ENCODE peak calls at places on chromosomes 16 and 17, in five cellular contexts. One of them, this sample, is unnamed. For H3K4me1, the result is how much of the 10 kb centered on the place peaks cover.

GRCh38 chr16:74633686-74634085 is 26.8 kb upstream of the GLG1 start:
- DNase-seq in BE2C: no peak
- DNase-seq in CD8-positive, alpha-beta T cell: no peak
- DNase-seq in tibial artery: no peak
- DNase-seq in fibroblast of lung: no peak
- DNase-seq in this sample: no peak

GRCh38 chr16:26598061-26598460 is 468.7 kb upstream of the C16orf82 start:
- DNase-seq in fibroblast of lung: no peak
- DNase-seq in tibial artery: no peak
- DNase-seq in CD8-positive, alpha-beta T cell: peak
- DNase-seq in BE2C: no peak
- DNase-seq in this sample: no peak

GRCh38 chr17:73644145-73645049 is at the start of gene SDK2:
- DNase-seq in tibial artery: no peak
- DNase-seq in BE2C: peak
- DNase-seq in fibroblast of lung: peak
- DNase-seq in CD8-positive, alpha-beta T cell: peak
- DNase-seq in this sample: peak

GRCh38 chr17:76384222-76384986 is at the start of gene SPHK1:
- DNase-seq in tibial artery: peak
- DNase-seq in fibroblast of lung: peak
- DNase-seq in CD8-positive, alpha-beta T cell: peak
- DNase-seq in BE2C: peak
- DNase-seq in this sample: no peak

GRCh38 chr16:77838597-77839255 is 50.4 kb downstream of the VAT1L start:
- DNase-seq in tibial artery: no peak
- DNase-seq in CD8-positive, alpha-beta T cell: no peak
- DNase-seq in fibroblast of lung: peak
- DNase-seq in BE2C: no peak
- DNase-seq in this sample: no peak

GRCh38 chr17:71260366-71260765 is 860.5 kb upstream of the SOX9 start:
- DNase-seq in BE2C: no peak
- DNase-seq in tibial artery: no peak
- DNase-seq in fibroblast of lung: peak
- DNase-seq in CD8-positive, alpha-beta T cell: no peak
- DNase-seq in this sample: no peak

GRCh38 chr17:67223924-67224323 is 21.1 kb downstream of the HELZ start:
- DNase-seq in tibial artery: no peak
- DNase-seq in BE2C: no peak
- DNase-seq in fibroblast of lung: no peak
- DNase-seq in CD8-positive, alpha-beta T cell: no peak
- DNase-seq in this sample: no peak

GRCh38 chr17:74592087-74592990 is at the start of gene CD300LD:
- DNase-seq in tibial artery: no peak
- DNase-seq in CD8-positive, alpha-beta T cell: no peak
- DNase-seq in BE2C: no peak
- DNase-seq in fibroblast of lung: no peak
- DNase-seq in this sample: no peak

DNA sequence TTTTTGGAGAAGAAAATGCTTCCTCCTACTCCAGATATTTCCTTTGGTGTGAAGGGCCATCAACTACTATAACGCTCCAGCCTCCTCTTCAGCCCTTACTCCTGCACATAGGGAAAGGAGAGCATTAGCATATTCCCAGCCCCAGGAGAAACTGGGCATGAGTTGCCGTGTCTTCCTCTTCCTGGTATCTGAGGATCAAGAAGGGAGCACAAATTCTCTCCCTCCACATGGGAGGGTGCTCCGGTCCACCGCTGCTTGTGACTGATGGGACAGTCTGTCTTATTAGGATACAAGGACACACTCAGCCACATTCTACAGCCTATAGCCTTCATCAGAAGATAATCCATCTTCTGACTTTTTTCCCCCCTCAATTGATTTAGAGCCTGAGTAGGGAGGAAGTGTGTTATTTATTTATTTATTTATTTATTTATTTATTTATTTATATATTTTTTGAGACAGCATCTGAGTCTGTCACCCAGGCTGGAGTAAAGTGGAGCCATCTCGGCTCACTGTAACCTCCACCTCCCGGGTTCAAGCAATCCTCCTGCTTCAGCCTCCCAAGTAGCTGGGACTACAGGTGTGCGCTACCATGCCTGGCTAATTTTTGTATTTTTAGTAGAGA is 16.6 kb upstream of the CYB5B start:
- DNase-seq in CD8-positive, alpha-beta T cell: no peak
- DNase-seq in fibroblast of lung: no peak
- DNase-seq in tibial artery: no peak
- DNase-seq in BE2C: no peak
- DNase-seq in this sample: no peak
- H3K4me1 ChIP-seq in CD8-positive, alpha-beta T cell: under half
- H3K4me1 ChIP-seq in fibroblast of lung: under half
- H3K4me1 ChIP-seq in tibial artery: under half
- H3K4me1 ChIP-seq in BE2C: under half
- H3K4me1 ChIP-seq in this sample: under half

DNA sequence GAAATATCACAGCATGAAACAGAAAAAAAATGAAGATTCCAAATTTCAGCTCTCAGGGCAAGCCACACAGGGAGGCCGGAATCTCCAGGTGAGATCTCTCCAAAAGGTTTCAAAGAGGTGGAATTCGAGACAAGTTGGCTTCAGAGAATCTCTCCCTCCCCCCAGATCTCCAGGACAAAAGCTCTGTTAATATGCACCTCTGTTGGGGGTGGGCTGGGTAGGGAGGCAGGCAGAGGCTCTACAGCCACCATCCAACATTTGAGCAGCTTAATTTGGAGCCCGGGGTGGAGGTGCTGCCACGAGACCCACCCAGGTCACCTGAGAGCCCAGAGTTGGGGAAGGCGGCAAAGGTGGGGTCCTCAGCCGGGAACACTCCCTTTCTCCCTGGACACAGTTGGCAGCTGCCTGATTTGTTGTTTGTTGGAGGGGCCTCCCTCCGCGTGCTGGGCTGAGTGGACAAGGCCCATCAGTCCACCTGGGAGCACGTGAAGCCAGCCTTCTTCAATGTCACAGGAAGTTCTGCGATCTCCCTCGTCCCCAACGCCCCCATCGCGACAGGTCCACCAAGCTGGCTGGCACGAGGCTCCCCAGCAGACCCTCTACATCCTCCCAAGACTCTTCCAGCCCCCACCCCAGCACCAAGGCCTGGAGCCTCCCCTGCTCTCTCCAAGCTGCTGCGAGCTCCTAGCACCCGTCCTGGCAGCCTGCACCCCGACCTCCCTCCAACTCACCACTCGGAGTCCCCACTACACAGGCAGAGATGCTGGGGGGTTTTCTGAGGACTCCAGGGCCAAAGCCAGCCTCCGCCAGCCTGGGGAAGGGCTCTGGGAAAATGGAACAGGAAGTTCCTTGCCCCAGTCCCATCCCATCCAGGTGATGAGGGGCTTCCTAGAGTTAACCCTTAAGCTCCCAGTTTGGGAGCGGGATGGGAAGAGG is at the start of gene ZSCAN10:
- DNase-seq in fibroblast of lung: no peak
- DNase-seq in CD8-positive, alpha-beta T cell: no peak
- DNase-seq in tibial artery: no peak
- DNase-seq in BE2C: no peak
- DNase-seq in this sample: no peak
- H3K4me3 ChIP-seq in fibroblast of lung: peak
- H3K4me3 ChIP-seq in CD8-positive, alpha-beta T cell: peak
- H3K4me3 ChIP-seq in tibial artery: no peak
- H3K4me3 ChIP-seq in BE2C: no peak
- H3K4me3 ChIP-seq in this sample: peak

GRCh38 chr17:78746263-78746948 is 35.7 kb downstream of the CYTH1 start:
- DNase-seq in fibroblast of lung: no peak
- DNase-seq in BE2C: no peak
- DNase-seq in CD8-positive, alpha-beta T cell: no peak
- DNase-seq in tibial artery: no peak
- DNase-seq in this sample: no peak

GRCh38 chr17:78746949-78747269 is 35.2 kb downstream of the CYTH1 start:
- DNase-seq in BE2C: no peak
- DNase-seq in CD8-positive, alpha-beta T cell: no peak
- DNase-seq in fibroblast of lung: no peak
- DNase-seq in tibial artery: no peak
- DNase-seq in this sample: no peak

GRCh38 chr17:78747479-78747878 is 34.6 kb downstream of the CYTH1 start:
- DNase-seq in CD8-positive, alpha-beta T cell: no peak
- DNase-seq in tibial artery: no peak
- DNase-seq in fibroblast of lung: no peak
- DNase-seq in BE2C: no peak
- DNase-seq in this sample: no peak

GRCh38 chr17:78748048-78748729 is 33.9 kb downstream of the CYTH1 start:
- DNase-seq in tibial artery: peak
- DNase-seq in fibroblast of lung: no peak
- DNase-seq in BE2C: no peak
- DNase-seq in CD8-positive, alpha-beta T cell: no peak
- DNase-seq in this sample: no peak

GRCh38 chr17:78748730-78749317 is 33.2 kb downstream of the CYTH1 start:
- DNase-seq in CD8-positive, alpha-beta T cell: peak
- DNase-seq in BE2C: no peak
- DNase-seq in tibial artery: peak
- DNase-seq in fibroblast of lung: peak
- DNase-seq in this sample: peak
- H3K4me1 ChIP-seq in CD8-positive, alpha-beta T cell: half or more
- H3K4me1 ChIP-seq in BE2C: under half
- H3K4me1 ChIP-seq in tibial artery: under half
- H3K4me1 ChIP-seq in fibroblast of lung: under half
- H3K4me1 ChIP-seq in this sample: half or more

DNA sequence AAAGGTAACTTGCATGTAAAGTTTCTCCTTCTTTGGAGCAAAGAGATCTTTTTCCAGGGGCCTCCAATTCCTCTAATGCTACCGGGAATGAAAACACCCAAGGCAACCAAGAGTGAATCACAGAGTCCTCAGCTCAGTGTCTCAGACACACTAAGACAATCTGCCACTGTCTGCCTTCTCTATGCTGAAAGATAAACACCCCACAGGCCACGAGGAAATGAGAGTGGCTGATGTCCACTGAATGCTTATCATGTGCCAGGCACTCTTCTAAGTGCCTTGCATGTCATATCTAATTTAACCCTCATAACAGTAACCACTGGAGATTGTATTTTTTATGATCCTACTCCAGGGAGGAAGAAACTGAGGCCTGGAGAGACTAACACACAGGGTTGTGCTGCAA is 56.5 kb upstream of the AKTIP start:
- DNase-seq in CD8-positive, alpha-beta T cell: no peak
- DNase-seq in BE2C: no peak
- DNase-seq in fibroblast of lung: no peak
- DNase-seq in tibial artery: no peak
- DNase-seq in this sample: no peak
- H3K4me3 ChIP-seq in CD8-positive, alpha-beta T cell: no peak
- H3K4me3 ChIP-seq in BE2C: no peak
- H3K4me3 ChIP-seq in fibroblast of lung: no peak
- H3K4me3 ChIP-seq in tibial artery: no peak
- H3K4me3 ChIP-seq in this sample: no peak

GRCh38 chr17:49545811-49546545 is 29.7 kb upstream of the NXPH3 start:
- DNase-seq in CD8-positive, alpha-beta T cell: no peak
- DNase-seq in BE2C: no peak
- DNase-seq in tibial artery: no peak
- DNase-seq in fibroblast of lung: no peak
- DNase-seq in this sample: peak

GRCh38 chr17:49546546-49547535 is 28.8 kb upstream of the NXPH3 start:
- DNase-seq in BE2C: no peak
- DNase-seq in CD8-positive, alpha-beta T cell: no peak
- DNase-seq in tibial artery: no peak
- DNase-seq in fibroblast of lung: no peak
- DNase-seq in this sample: peak

GRCh38 chr17:49548506-49549310 is 27.0 kb upstream of the NXPH3 start:
- DNase-seq in fibroblast of lung: peak
- DNase-seq in BE2C: peak
- DNase-seq in CD8-positive, alpha-beta T cell: no peak
- DNase-seq in tibial artery: no peak
- DNase-seq in this sample: peak

GRCh38 chr17:49548051-49548505 is 27.6 kb upstream of the NXPH3 start:
- DNase-seq in tibial artery: no peak
- DNase-seq in fibroblast of lung: no peak
- DNase-seq in CD8-positive, alpha-beta T cell: no peak
- DNase-seq in BE2C: peak
- DNase-seq in this sample: peak

GRCh38 chr17:49547566-49547965 is 28.1 kb upstream of the NXPH3 start:
- DNase-seq in fibroblast of lung: no peak
- DNase-seq in tibial artery: peak
- DNase-seq in BE2C: no peak
- DNase-seq in CD8-positive, alpha-beta T cell: no peak
- DNase-seq in this sample: peak
- H3K4me1 ChIP-seq in fibroblast of lung: under half
- H3K4me1 ChIP-seq in tibial artery: under half
- H3K4me1 ChIP-seq in BE2C: under half
- H3K4me1 ChIP-seq in CD8-positive, alpha-beta T cell: under half
- H3K4me1 ChIP-seq in this sample: under half

GRCh38 chr17:15257316-15257925 is 7.7 kb downstream of the PMP22 start:
- DNase-seq in CD8-positive, alpha-beta T cell: peak
- DNase-seq in fibroblast of lung: peak
- DNase-seq in BE2C: peak
- DNase-seq in tibial artery: peak
- DNase-seq in this sample: peak
- H3K4me3 ChIP-seq in CD8-positive, alpha-beta T cell: no peak
- H3K4me3 ChIP-seq in fibroblast of lung: peak
- H3K4me3 ChIP-seq in BE2C: peak
- H3K4me3 ChIP-seq in tibial artery: peak
- H3K4me3 ChIP-seq in this sample: peak

GRCh38 chr16:89330177-89330856 is 112.8 kb downstream of the ZNF778 start:
- DNase-seq in fibroblast of lung: peak
- DNase-seq in CD8-positive, alpha-beta T cell: peak
- DNase-seq in BE2C: no peak
- DNase-seq in tibial artery: no peak
- DNase-seq in this sample: no peak
- H3K4me1 ChIP-seq in fibroblast of lung: under half
- H3K4me1 ChIP-seq in CD8-positive, alpha-beta T cell: half or more
- H3K4me1 ChIP-seq in BE2C: under half
- H3K4me1 ChIP-seq in tibial artery: under half
- H3K4me1 ChIP-seq in this sample: under half

GRCh38 chr16:89380681-89381080 is 109.7 kb downstream of the ANKRD11 start:
- DNase-seq in BE2C: no peak
- DNase-seq in tibial artery: no peak
- DNase-seq in fibroblast of lung: no peak
- DNase-seq in CD8-positive, alpha-beta T cell: no peak
- DNase-seq in this sample: no peak

GRCh38 chr16:89383095-89384003 is 107.0 kb downstream of the ANKRD11 start:
- DNase-seq in tibial artery: no peak
- DNase-seq in fibroblast of lung: peak
- DNase-seq in BE2C: peak
- DNase-seq in CD8-positive, alpha-beta T cell: peak
- DNase-seq in this sample: no peak

GRCh38 chr16:89378947-89379771 is 111.2 kb downstream of the ANKRD11 start:
- DNase-seq in tibial artery: peak
- DNase-seq in CD8-positive, alpha-beta T cell: no peak
- DNase-seq in BE2C: no peak
- DNase-seq in fibroblast of lung: no peak
- DNase-seq in this sample: no peak

GRCh38 chr16:89384282-89384681 is 106.1 kb downstream of the ANKRD11 start:
- DNase-seq in fibroblast of lung: no peak
- DNase-seq in BE2C: no peak
- DNase-seq in tibial artery: no peak
- DNase-seq in CD8-positive, alpha-beta T cell: no peak
- DNase-seq in this sample: no peak

DNA sequence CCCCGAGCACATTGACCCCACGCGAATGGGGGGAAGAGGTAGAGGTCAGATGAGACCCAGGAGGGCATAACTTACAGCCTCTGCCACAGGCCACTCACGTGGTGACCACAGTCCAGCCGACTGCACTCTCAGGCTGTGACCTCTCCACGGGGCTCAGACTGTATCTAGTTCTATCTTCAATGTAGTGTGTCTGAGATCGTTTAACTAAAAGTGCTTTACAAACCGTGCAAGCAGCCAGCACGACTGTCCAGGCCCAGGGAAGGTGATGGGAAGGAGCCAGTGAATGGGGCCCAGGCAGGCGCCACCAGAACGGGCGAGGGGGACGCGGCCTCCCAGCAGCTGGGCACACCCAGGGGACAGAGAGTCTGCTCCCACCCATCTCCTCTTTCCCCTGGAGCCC is 108.6 kb downstream of the ANKRD11 start:
- DNase-seq in BE2C: no peak
- DNase-seq in CD8-positive, alpha-beta T cell: no peak
- DNase-seq in fibroblast of lung: no peak
- DNase-seq in tibial artery: no peak
- DNase-seq in this sample: no peak
- H3K4me3 ChIP-seq in BE2C: no peak
- H3K4me3 ChIP-seq in CD8-positive, alpha-beta T cell: no peak
- H3K4me3 ChIP-seq in fibroblast of lung: no peak
- H3K4me3 ChIP-seq in tibial artery: no peak
- H3K4me3 ChIP-seq in this sample: no peak